ENCODE peak calls at places on chromosomes 11 and 22, in six cellular contexts. W is OCI-LY7, Z is endodermal cell, L is mammary epithelial cell, P is lower lobe of right lung, R is hepatocyte. D is an unnamed sample.

GRCh38 chr11:117045196-117045595 is 53.0 kb downstream of the SIK3 start:
- DNase-seq in P (no peak), L (no peak), Z (no peak), W (no peak), R (peak; percentile 57), D (no peak)

GRCh38 chr22:30606455-30607299 is at the start of gene TCN2:
- DNase-seq in P (peak; percentile 80), R (peak; percentile 88), L (peak; percentile 64), Z (peak; percentile 97), W (no peak), D (peak; percentile 82)

GRCh38 chr22:17120711-17121234 is 387 bp downstream of the TMEM121B start:
- DNase-seq in R (peak; percentile 35), W (no peak), L (no peak), P (no peak), Z (no peak), D (no peak)

GRCh38 chr22:39392341-39392948 is 7.1 kb upstream of the TAB1 start:
- DNase-seq in R (no peak), P (no peak), L (no peak), Z (no peak), W (no peak), D (no peak)

GRCh38 chr11:119764108-119764874 is 35.3 kb upstream of the NECTIN1 start:
- DNase-seq in P (no peak), W (no peak), Z (peak; percentile 72), L (peak; percentile 26), R (peak; percentile 62), D (peak; percentile 39)

GRCh38 chr22:33314316-33314715 is 256.1 kb upstream of the SYN3 start:
- DNase-seq in P (no peak), L (peak; percentile 69), R (no peak), W (no peak), Z (no peak), D (no peak)

GRCh38 chr22:50699001-50699753 is 26.6 kb downstream of the SHANK3 start:
- DNase-seq in L (no peak), R (no peak), Z (peak; percentile 35), P (peak; percentile 31), W (no peak), D (no peak)

GRCh38 chr11:107017433-107018227 is 646 bp downstream of the GUCY1A2 start:
- DNase-seq in W (no peak), R (peak; percentile 84), Z (peak; percentile 92), L (no peak), P (peak; percentile 45), D (no peak)

GRCh38 chr11:69499216-69499945 is 17.9 kb downstream of the LINC01488 start:
- DNase-seq in P (peak; percentile 39), Z (no peak), L (no peak), R (no peak), W (no peak), D (no peak)

GRCh38 chr11:69442012-69442806 is 39.3 kb upstream of the LINC01488 start:
- DNase-seq in Z (peak; percentile 67), W (no peak), P (no peak), L (peak; percentile 90), R (no peak), D (peak; percentile 44)

GRCh38 chr22:41009222-41009948 is 58.2 kb downstream of the RBX1 start:
- DNase-seq in P (peak; percentile 52), L (peak; percentile 29), R (no peak), Z (no peak), W (no peak), D (no peak)

GRCh38 chr11:36257351-36257750 is 31.9 kb downstream of the COMMD9 start:
- DNase-seq in P (no peak), L (no peak), W (no peak), Z (no peak), R (no peak), D (no peak)

GRCh38 chr11:128069665-128070064 is 517.7 kb downstream of the ETS1 start:
- DNase-seq in L (no peak), R (no peak), P (no peak), Z (no peak), W (no peak), D (no peak)

GRCh38 chr11:1563149-1563638 is 8.9 kb downstream of the DUSP8 start:
- DNase-seq in P (no peak), Z (peak; percentile 26), R (no peak), L (no peak), W (no peak), D (no peak)

GRCh38 chr11:36376315-36376887 is 80.3 kb downstream of the PRR5L start:
- DNase-seq in R (peak; percentile 38), L (peak; percentile 43), P (peak; percentile 60), Z (peak; percentile 82), W (no peak), D (no peak)

GRCh38 chr22:47547239-47547661 is 784.8 kb downstream of the TBC1D22A start:
- DNase-seq in W (no peak), Z (no peak), P (no peak), R (no peak), L (no peak), D (no peak)

GRCh38 chr11:102384419-102385052 is 37.5 kb downstream of the BIRC2 start:
- DNase-seq in Z (peak; percentile 48), L (no peak), W (no peak), P (no peak), R (no peak), D (no peak)

GRCh38 chr22:24772493-24773220 is 1.9 kb downstream of the PIWIL3 start:
- DNase-seq in W (no peak), Z (peak; percentile 87), P (no peak), L (peak; percentile 25), R (peak; percentile 46), D (peak; percentile 69)

GRCh38 chr11:45048313-45048841 is 97.7 kb upstream of the TP53I11 start:
- DNase-seq in R (no peak), W (no peak), P (no peak), Z (no peak), L (no peak), D (no peak)

GRCh38 chr11:71193431-71193830 is 58.9 kb downstream of the SHANK2 start:
- DNase-seq in Z (no peak), R (no peak), P (no peak), L (no peak), W (no peak), D (no peak)

GRCh38 chr11:20631525-20632168 is 32.2 kb downstream of the SLC6A5 start:
- DNase-seq in W (no peak), L (peak; percentile 88), Z (no peak), P (no peak), R (no peak), D (no peak)

GRCh38 chr11:62665630-62666258 is 632 bp downstream of the CSKMT start:
- DNase-seq in P (peak; percentile 66), R (peak; percentile 76), Z (peak; percentile 60), W (peak; percentile 65), L (no peak), D (no peak)

GRCh38 chr11:78256962-78257361 is 68.2 kb downstream of the USP35 start:
- DNase-seq in L (no peak), Z (no peak), R (peak; percentile 45), P (peak; percentile 80), W (no peak), D (no peak)

DNA sequence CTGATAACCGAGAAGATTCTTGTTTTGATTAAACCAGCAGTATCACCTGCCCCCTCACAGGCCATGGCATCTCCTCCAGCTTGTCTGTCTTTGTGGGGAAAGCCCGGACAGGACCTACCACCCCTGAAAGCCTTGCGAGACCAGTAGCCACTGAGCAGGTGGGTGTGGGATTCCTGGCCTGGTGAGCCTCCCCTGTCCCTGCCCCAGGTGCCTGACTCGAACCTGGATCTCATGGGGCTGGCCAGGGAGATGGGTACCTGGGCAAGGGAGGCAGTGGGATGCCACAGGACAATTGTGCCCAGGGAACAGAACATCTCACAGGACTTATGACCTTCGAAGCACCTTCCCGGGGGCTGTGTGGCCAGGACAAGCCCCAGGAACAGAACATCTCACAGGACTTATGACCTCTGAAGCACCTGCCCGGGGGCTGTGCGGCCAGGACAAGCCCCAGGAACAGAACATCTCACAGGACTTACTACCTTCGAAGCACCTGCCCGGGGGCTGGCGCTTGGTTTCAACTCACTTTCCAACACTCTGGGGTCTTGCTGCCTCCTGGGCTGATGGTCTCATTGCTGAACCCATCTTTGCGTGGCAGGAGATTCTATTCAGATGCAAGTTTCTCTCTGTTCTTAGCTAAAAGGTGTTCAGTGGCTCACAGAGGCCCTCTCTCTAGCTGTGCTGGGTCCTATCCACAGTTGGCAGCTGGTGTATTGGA is 854.5 kb downstream of the BRD1 start:
- DNase-seq in R (no peak), L (no peak), P (no peak), Z (peak; percentile 22), W (no peak), D (no peak)
- H3K9me3 ChIP-seq in R (no peaks in the 10 kb centered on the region), L (peaks cover 38% of the 10 kb centered on the region), P (no peaks in the 10 kb centered on the region), Z (no peaks in the 10 kb centered on the region), W (no peaks in the 10 kb centered on the region), D (no peaks in the 10 kb centered on the region)

DNA sequence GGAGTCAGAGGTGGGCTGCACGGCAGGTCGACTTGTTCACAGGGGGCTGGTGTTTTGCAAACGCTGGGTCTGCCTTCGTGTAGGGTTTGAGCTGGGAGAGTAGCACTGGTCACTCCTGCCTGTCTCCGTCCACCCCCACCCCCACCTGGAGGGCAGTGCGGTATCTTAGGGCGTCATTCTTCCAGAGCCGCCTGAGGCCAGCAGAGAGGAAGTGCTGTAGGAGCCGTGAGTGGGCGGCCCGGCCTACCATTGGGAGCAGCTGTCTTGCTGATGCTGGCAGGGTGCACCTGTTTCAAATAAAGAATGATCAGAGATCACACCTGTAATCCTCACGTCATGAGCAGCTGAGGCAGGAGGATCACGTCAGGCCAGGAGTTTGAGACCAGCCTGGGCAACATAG is 122.5 kb downstream of the IGLL1 start:
- DNase-seq in W (no peak), L (no peak), P (no peak), Z (no peak), R (no peak), D (no peak)
- H3K4me3 ChIP-seq in W (no peak overlapping the region), L (no peak overlapping the region), P (no peak overlapping the region), Z (no peak overlapping the region), R (no peak overlapping the region), D (no peak overlapping the region)

DNA sequence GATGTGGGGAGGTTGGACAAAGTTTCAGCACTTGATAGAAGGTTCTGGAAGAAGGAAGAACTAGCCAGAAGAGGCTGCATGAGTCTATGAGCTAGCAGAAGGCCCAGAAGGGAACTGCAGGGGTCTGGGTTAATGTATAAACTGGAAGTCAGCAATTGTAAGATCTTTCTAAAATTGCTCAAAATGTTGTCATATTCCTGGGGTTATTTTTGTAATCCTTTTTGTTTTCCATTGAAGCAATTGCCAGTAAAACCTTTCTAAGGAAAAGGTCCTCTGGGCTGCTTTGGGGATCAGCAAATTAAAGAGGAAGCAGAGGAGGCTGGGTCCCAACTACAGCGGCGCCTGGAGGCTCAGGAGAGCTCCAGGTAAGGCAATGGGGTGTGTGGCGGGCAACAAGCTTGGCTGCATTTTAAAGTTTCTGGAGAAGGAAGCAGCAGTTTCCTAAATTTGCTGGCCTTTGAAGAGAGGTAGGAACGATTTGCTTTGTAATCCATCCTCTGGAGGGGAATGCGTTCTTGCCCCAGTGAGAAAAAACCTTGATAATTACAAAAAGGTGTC is 29.3 kb downstream of the ADAMTS15 start:
- DNase-seq in Z (no peak), L (no peak), P (no peak), R (no peak), W (no peak), D (no peak)
- TF ChIP-seq CTCF in Z (no peak), L (no peak), P (no peak), R (no peak), W (no peak), D (no peak)

DNA sequence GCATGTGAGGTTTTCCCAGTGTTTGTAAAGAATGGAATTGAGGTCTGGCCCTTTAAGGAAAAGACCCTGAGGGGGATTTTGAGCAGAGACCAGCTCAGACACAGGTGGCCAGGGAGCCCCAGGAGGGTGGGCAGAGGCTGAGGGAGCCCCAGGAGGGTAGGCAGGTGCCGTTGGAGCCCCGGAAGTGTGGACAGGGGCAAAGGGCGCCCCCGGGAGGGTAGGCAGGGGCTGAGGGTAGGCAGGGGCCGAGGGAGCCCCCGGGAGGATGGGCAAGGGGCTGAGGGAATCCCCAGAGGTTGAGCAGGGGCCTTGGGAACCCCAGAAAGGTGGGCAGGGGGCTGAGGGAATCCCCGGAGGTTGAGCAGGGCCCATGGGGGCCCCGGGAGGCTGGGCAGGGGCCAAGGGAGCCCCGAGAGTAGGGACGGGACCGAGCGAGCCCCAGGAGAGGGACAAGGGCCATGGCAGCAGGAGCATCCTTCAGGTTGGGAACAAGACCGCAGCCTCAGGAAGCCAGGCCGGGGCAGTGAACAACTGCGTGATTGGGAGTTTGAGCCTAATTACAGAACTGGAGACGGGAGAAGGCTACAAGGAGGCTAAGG is 292.0 kb downstream of the BRD1 start:
- DNase-seq in L (no peak), P (no peak), R (no peak), W (no peak), Z (peak; percentile 52), D (no peak)
- H3K9me3 ChIP-seq in L (peaks cover 12% of the 10 kb centered on the region), P (no peaks in the 10 kb centered on the region), R (no peaks in the 10 kb centered on the region), W (no peaks in the 10 kb centered on the region), Z (no peaks in the 10 kb centered on the region), D (no peaks in the 10 kb centered on the region)